ENCODE peak calls at places on chromosomes 1 and 21, in nine cellular contexts. L is OCI-LY7, Q is GM23248, F is HCT116, B is neural progenitor cell, I is SK-N-SH, E is GM23338, G is PC-3, W is hepatocyte. C is an unnamed sample.

GRCh38 chr1:235563513-235563912 is 59.3 kb upstream of the B3GALNT2 start:
- DNase-seq in F (no peak), L (no peak), Q (no peak), I (no peak), B (no peak), E (no peak), W (no peak), G (no peak), C (no peak)

GRCh38 chr1:187840557-187840956 is 1011.8 kb downstream of the PLA2G4A start:
- DNase-seq in B (no peak), Q (no peak), F (no peak), G (no peak), I (no peak), L (no peak), E (no peak), W (peak), C (no peak)

GRCh38 chr1:9476790-9477463 is 62.3 kb upstream of the SLC25A33 start:
- DNase-seq in L (no peak), I (peak), Q (peak), W (no peak), G (peak), F (no peak), E (no peak), B (no peak), C (peak)

GRCh38 chr1:78165816-78166215 is 120.0 kb downstream of the GIPC2 start:
- DNase-seq in E (no peak), F (no peak), L (no peak), G (peak), W (no peak), Q (no peak), B (no peak), I (no peak), C (no peak)

GRCh38 chr21:36513430-36513829 is 33.5 kb upstream of the CLDN14 start:
- DNase-seq in W (no peak), F (no peak), L (peak), B (no peak), E (no peak), Q (no peak), G (no peak), I (no peak), C (no peak)

GRCh38 chr1:223683586-223684487 is 18.3 kb upstream of the CAPN8 start:
- DNase-seq in G (peak), F (no peak), L (peak), W (peak), I (peak), E (peak), B (peak), Q (peak), C (peak)

GRCh38 chr1:39141925-39142324 is 62.6 kb upstream of the MACF1 start:
- DNase-seq in G (no peak), F (no peak), I (no peak), B (peak), L (no peak), W (no peak), E (peak), Q (peak), C (no peak)

GRCh38 chr1:11391891-11392290 is 87.1 kb upstream of the DISP3 start:
- DNase-seq in Q (no peak), L (no peak), B (no peak), F (no peak), I (no peak), W (no peak), E (no peak), G (no peak), C (no peak)

GRCh38 chr1:53061123-53061858 is 722 bp upstream of the PODN start:
- DNase-seq in Q (peak), E (no peak), G (no peak), W (no peak), L (no peak), B (no peak), I (no peak), F (no peak), C (no peak)

GRCh38 chr1:232334811-232335210 is 295.1 kb downstream of the SIPA1L2 start:
- DNase-seq in B (no peak), E (no peak), I (no peak), F (no peak), Q (no peak), G (peak), L (no peak), W (no peak), C (no peak)

DNA sequence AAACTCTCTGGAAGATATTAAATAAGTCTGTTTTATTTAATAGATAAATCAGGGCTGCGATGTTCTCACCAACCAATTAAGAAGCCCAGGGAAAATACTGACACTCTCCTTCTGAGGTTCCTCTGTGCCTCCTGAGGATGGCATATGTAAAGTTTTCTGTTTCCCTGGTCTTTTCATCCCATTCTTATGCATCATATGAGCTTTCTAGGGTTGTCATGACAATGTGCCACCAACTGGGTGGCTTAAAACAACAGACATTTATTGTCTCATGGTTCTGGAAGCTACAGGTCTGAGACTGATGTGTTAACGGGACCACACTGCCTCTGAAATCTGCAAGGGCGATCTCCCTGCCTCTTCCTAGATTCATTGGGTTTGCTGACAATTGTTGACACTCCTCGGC is 308.4 kb downstream of the RGS7 start:
- DNase-seq in G (no peak), B (no peak), L (no peak), E (peak), I (no peak), W (no peak), Q (no peak), F (no peak), C (no peak)
- TF ChIP-seq EZH2phosphoT487 in G (no peak), B (no peak), L (no peak), E (no peak), I (no peak), W (no peak), Q (no peak), F (no peak), C (no peak)

DNA sequence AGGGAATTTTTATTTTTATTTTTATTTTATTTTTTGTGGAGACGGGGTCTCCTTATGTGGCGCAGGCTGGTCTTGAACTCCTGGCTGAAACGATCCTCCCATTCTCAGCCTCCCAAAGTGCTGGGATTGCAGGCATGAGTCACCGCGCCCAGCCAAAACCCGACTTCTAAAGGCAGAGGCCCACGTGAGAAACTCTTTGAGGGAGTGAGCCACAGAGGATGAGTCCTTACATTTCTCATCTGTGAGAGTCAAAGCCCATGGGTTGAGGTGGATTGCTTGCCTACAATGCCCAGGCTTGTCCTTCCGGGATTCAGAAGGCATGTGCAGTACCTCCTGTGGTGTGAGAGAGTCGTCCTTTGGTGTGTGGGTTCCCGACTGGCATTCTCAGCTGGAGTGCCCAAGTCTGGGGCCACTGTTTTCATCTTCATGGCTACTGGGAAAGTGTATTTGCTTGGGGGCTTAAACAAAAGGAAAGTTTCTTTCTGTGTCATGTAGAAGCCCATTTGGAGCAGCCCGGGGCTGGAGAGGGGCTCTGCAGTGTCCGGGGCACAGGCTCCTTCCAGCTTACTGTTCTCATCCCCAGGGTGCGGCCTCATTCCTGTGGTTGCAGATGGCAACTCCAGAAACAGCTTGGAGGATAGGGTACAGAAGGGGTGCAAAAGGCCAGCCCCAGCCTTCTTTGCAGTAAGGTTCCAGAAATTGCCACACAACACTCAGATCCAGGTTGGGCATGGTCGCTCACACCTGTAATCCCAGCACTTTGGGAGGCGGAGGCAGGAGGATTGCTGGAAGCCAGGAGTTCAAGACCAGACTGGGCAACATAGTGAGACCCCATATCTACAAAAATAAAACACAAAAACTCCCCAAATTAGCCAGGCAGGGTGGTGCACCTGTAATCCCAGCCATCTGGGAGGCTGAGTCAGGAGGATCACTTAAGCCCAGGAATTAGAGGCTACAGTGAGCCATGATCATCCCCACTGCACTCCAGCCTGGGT is 29.4 kb upstream of the CSF3R start:
- DNase-seq in I (no peak), L (no peak), F (no peak), E (no peak), W (no peak), G (no peak), Q (peak), B (no peak), C (no peak)
- H3K27ac ChIP-seq in I (no peak), L (no peak), F (no peak), E (no peak), W (no peak), G (no peak), Q (no peak), B (no peak), C (no peak)

GRCh38 chr1:155966750-155967149 is 11.6 kb downstream of the ARHGEF2 start:
- DNase-seq in G (no peak), Q (no peak), W (no peak), B (no peak), L (no peak), F (no peak), E (no peak), I (peak), C (no peak)

GRCh38 chr1:155966135-155966534 is 12.2 kb downstream of the ARHGEF2 start:
- DNase-seq in W (no peak), F (no peak), I (peak), E (peak), L (no peak), Q (no peak), B (peak), G (no peak), C (no peak)

GRCh38 chr1:155969377-155969791 is 9.0 kb downstream of the ARHGEF2 start:
- DNase-seq in L (no peak), W (no peak), Q (no peak), E (no peak), I (peak), B (no peak), F (no peak), G (no peak), C (no peak)

GRCh38 chr1:155968670-155969069 is 9.7 kb downstream of the ARHGEF2 start:
- DNase-seq in L (no peak), E (no peak), I (peak), Q (no peak), W (no peak), B (no peak), F (no peak), G (no peak), C (no peak)

DNA sequence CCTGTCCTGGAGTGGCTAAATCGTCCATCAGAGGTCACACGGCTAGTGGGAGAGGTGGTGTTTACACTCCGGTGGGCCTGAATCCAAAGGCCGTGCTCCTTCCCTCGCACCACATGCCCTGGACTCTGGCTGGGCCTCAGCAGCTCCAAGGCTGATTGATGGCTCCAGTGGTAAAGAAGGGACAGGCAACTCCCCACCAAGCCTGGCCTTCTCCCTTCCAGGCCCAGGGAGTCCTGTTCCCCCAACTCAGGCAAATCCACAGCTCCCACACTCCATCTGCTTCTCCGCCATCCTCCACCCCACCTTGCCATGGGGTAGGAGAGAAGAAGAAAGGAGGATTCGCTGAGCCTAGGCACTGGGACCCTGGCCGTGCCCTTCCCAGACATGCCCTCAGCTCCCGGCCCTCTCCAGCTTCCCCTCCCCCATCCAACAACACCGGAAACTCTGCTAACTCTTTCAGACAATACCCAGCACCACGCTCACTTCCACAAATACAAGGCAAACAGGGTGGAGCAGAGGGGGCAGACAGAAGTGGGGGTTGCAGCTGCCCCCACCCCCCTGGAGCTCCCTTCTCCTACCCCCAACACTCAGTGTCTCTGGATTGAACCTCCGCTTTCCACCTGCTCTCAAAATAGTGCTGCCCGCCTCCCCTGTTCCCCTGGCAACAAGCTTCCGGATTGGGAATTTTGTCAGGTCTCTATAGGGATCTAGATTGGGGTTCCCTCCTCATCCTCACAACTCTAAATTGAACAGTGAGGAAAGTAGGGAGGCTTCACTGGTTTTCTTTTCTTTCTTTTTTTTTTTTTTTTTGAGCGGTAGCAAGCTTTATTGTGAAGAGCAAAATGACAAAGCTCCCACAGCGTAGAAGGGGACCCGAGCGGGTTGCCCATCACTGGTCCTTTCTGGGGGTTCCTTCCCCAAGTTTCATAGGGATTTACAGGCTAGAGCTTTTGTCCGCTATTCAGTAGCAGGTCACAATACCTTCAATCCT is 10.6 kb downstream of the ARHGEF2 start:
- DNase-seq in W (no peak), F (no peak), Q (no peak), E (peak), B (no peak), G (no peak), I (peak), L (no peak), C (no peak)
- TF ChIP-seq EZH2phosphoT487 in W (no peak), F (no peak), Q (no peak), E (no peak), B (no peak), G (no peak), I (no peak), L (no peak), C (no peak)

GRCh38 chr1:201813226-201813625 is 15.7 kb upstream of the IPO9 start:
- DNase-seq in B (no peak), L (no peak), I (no peak), W (no peak), E (no peak), Q (no peak), G (no peak), F (no peak), C (no peak)
- H3K27ac ChIP-seq in B (peak), L (no peak), I (no peak), W (no peak), E (no peak), Q (no peak), G (no peak), F (no peak), C (no peak)

DNA sequence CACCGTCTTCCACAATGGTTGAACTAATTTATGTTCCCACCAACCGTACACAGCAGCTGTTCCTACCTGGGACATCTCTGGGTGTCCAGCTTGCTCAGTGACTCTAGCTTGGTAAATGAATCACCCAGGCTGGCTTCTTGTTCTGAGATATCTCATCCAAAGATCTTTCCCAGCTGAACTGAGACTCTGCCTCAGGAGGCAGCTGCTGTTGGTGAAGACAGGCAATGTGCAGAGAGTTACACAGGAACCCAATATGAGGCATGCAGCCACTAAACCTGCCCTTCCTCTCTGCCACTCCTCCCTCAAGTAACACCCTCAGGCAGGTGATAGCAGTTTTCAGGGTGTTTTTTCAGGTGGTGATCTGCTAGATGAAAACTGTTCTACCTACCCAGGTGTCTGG is 14.0 kb upstream of the FOXO6 start:
- DNase-seq in L (no peak), W (no peak), F (no peak), G (peak), E (no peak), I (no peak), B (no peak), Q (no peak), C (no peak)
- TF ChIP-seq EZH2phosphoT487 in L (no peak), W (no peak), F (no peak), G (no peak), E (no peak), I (no peak), B (no peak), Q (no peak), C (no peak)

GRCh38 chr1:113858982-113859381 is 12.5 kb downstream of the PTPN22 start:
- DNase-seq in F (no peak), L (no peak), G (no peak), W (no peak), E (no peak), B (no peak), I (no peak), Q (no peak), C (no peak)

GRCh38 chr1:113859478-113860175 is 11.9 kb downstream of the PTPN22 start:
- DNase-seq in I (no peak), W (no peak), G (no peak), L (peak), B (no peak), F (no peak), Q (peak), E (no peak), C (peak)

GRCh38 chr1:113858418-113858817 is 13.1 kb downstream of the PTPN22 start:
- DNase-seq in E (no peak), Q (no peak), B (no peak), W (no peak), F (no peak), I (no peak), L (peak), G (no peak), C (no peak)

GRCh38 chr1:113860891-113861290 is 10.6 kb downstream of the PTPN22 start:
- DNase-seq in B (no peak), E (no peak), G (peak), Q (peak), W (no peak), F (no peak), L (no peak), I (no peak), C (no peak)

DNA sequence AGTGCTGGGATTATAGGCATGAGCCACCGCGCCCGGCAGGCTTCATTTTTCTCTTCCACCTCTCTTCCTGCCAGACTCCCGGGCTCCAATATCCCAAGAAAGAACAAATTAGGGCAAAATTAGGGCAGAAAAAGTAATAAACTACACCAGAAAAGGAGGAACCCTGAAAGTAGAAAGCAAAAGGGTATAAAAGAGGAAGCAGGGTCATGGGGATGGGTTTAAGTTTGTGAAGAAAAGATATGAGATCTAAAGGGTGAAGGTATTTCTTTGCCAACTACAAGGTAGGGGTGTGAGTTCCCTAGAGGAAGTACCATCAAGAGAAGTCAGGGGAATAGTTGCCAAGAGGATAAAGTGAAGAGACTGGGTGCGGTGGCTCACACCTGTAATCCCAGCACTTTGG is 9.9 kb downstream of the PTPN22 start:
- DNase-seq in Q (no peak), B (no peak), W (no peak), I (no peak), F (no peak), L (peak), E (no peak), G (no peak), C (no peak)
- H3K27ac ChIP-seq in Q (peak), B (no peak), W (no peak), I (peak), F (no peak), L (peak), E (no peak), G (no peak), C (no peak)

DNA sequence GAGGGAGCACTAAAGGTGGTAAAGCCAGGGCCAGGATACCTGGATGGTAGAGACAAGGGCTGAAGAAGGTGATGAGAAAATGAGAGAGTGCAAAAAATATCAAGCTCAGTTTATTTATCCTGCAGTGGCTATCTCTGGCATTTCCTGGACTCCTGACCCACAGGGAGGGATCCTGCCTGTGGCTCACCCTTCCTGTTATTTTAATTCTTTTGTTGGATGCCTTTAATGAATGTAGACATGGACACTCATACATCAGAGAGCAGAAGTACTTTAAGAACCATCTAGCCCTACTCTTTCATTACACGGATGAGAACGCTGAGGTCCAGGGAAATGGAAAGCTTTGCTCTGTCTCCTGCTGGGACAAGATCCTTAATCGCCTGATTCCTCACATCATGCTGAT is 20.6 kb downstream of the JUN start:
- DNase-seq in B (no peak), I (no peak), W (no peak), E (no peak), F (no peak), Q (peak), G (peak), L (no peak), C (no peak)
- TF ChIP-seq EZH2phosphoT487 in B (no peak), I (no peak), W (no peak), E (no peak), F (no peak), Q (no peak), G (no peak), L (no peak), C (no peak)

DNA sequence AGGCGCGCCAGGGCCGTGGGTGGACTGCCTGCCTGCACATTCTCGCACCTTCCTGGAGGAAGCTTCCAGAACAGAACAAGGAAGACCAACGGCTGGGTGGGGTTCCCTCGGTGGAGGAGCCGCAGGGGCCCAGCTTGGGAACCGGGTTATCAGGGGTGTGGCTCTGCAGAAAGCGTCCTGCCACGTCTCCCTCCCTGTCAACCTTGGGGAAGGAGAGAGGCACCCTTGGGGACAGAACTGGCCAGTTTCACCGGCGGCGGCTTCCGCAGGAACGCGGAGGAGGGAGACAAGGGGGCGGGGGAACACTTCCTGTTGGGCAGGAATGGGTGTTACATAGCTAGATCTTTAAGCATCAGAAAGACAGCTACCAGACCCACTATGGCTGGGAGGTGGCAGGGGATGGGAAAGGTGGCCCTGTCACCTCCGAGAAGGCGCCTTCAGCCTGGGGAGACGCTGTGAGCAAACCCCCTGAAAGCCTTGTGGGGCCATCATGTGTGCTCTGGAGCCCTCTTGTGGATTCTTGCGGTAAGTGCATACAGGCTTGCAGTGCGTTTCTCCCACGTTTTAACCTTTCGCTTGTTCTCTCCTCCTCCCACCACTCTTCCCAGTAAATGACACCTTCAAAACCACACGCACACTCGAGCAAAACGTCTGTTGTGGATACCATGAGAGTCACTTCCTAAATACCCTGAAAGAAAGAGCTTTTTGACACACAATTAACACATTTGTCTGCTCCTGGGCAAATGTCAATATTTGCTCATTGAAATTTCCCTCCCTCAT is 3.8 kb upstream of the PLEKHA6 start:
- DNase-seq in B (peak), I (peak), L (peak), G (peak), E (peak), Q (peak), F (peak), W (peak), C (peak)
- H3K27ac ChIP-seq in B (no peak), I (no peak), L (no peak), G (no peak), E (no peak), Q (no peak), F (no peak), W (peak), C (no peak)